ENCODE peak calls at places on chromosomes 11 and 22, in ten cellular contexts. A, F, O, J, H, U, Y, T, V and Z are unnamed samples.

GRCh38 chr11:17286332-17286731 is 9.8 kb downstream of the NUCB2 start:
- DNase-seq in Y (no peak), A (no peak), T (no peak), J (no peak), O (no peak), F (no peak), V (no peak), H (no peak), U (no peak), Z (no peak)

GRCh38 chr22:42111798-42112197 is 18.8 kb downstream of the CYP2D6 start:
- DNase-seq in Y (no peak), O (no peak), H (no peak), F (no peak), A (no peak), U (no peak), T (no peak), V (no peak), J (no peak), Z (no peak)

GRCh38 chr11:118202599-118203422 is 22.0 kb downstream of the JAML start:
- DNase-seq in O (no peak), H (peak; percentile 42), J (no peak), V (no peak), A (no peak), T (no peak), U (no peak), F (no peak), Y (no peak), Z (no peak)

GRCh38 chr22:44360686-44361381 is 48.1 kb upstream of the SHISAL1 start:
- DNase-seq in O (peak; percentile 44), J (peak; percentile 75), H (no peak), T (peak; percentile 94), F (no peak), A (peak; percentile 51), V (no peak), U (no peak), Y (peak; percentile 73), Z (peak; percentile 77)

GRCh38 chr22:40196628-40197027 is 18.9 kb downstream of the TNRC6B start:
- DNase-seq in U (no peak), H (no peak), T (peak; percentile 92), V (no peak), J (peak; percentile 89), F (peak; percentile 59), O (peak; percentile 90), A (no peak), Y (peak; percentile 76), Z (no peak)

GRCh38 chr11:57476883-57477506 is 16.7 kb downstream of the RTN4RL2 start:
- DNase-seq in J (peak; percentile 27), V (peak; percentile 39), H (no peak), U (no peak), A (peak; percentile 59), F (peak; percentile 79), Y (peak; percentile 63), O (no peak), T (peak; percentile 45), Z (no peak)

GRCh38 chr22:35930933-35931332 is 97.7 kb downstream of the RBFOX2 start:
- DNase-seq in A (no peak), V (peak; percentile 57), O (peak; percentile 67), F (peak; percentile 40), U (no peak), H (no peak), Y (peak; percentile 34), J (peak; percentile 77), T (peak; percentile 46), Z (peak; percentile 55)

GRCh38 chr11:122559734-122560382 is 95.7 kb upstream of the UBASH3B start:
- DNase-seq in F (no peak), V (no peak), H (no peak), U (no peak), T (peak; percentile 11), O (peak; percentile 48), A (no peak), Y (no peak), J (no peak), Z (no peak)

GRCh38 chr22:28750471-28750881 is 8.6 kb downstream of the HSCB start:
- DNase-seq in F (no peak), A (no peak), Y (no peak), T (peak; percentile 24), U (no peak), J (peak; percentile 58), H (no peak), O (peak; percentile 72), V (no peak), Z (no peak)

GRCh38 chr22:45867118-45867905 is 109.7 kb downstream of the WNT7B start:
- DNase-seq in U (peak; percentile 44), A (peak; percentile 63), F (peak; percentile 68), T (no peak), J (no peak), V (no peak), O (no peak), Y (no peak), H (no peak), Z (no peak)

GRCh38 chr11:68941324-68942089 is 37.8 kb downstream of the IGHMBP2 start:
- DNase-seq in Y (no peak), V (no peak), U (no peak), J (no peak), A (no peak), O (no peak), H (no peak), T (no peak), F (peak; percentile 13), Z (no peak)

GRCh38 chr11:129995163-129995562 is 7.5 kb downstream of the PRDM10 start:
- DNase-seq in O (no peak), H (no peak), Y (no peak), F (no peak), A (no peak), V (no peak), J (no peak), T (no peak), U (no peak), Z (no peak)

GRCh38 chr11:129989437-129989836 is 13.2 kb downstream of the PRDM10 start:
- DNase-seq in H (no peak), T (no peak), O (no peak), J (no peak), A (no peak), U (no peak), Y (no peak), F (no peak), V (no peak), Z (no peak)

GRCh38 chr11:129987950-129988349 is 14.7 kb downstream of the PRDM10 start:
- DNase-seq in A (no peak), U (no peak), H (no peak), Y (no peak), O (no peak), V (no peak), T (no peak), J (no peak), F (no peak), Z (no peak)

GRCh38 chr11:129996113-129996870 is 6.3 kb downstream of the PRDM10 start:
- DNase-seq in V (peak; percentile 21), O (no peak), T (no peak), J (no peak), H (no peak), A (no peak), U (no peak), Y (no peak), F (no peak), Z (no peak)

GRCh38 chr11:129992161-129992944 is 10.3 kb downstream of the PRDM10 start:
- DNase-seq in O (no peak), U (no peak), F (peak; percentile 62), H (peak; percentile 16), T (peak; percentile 79), V (no peak), A (no peak), J (peak; percentile 36), Y (peak; percentile 65), Z (no peak)
- TF ChIP-seq CTCF in O (peak; percentile 27), U (no peak), F (peak; percentile 30), H (peak; percentile 41), T (peak; percentile 61), V (no peak), A (peak; percentile 46), J (peak; percentile 42), Y (no peak), Z (no peak)

GRCh38 chr11:71502871-71503435 is 24.1 kb upstream of the KRTAP5-7 start:
- DNase-seq in Y (no peak), J (no peak), U (no peak), H (no peak), T (no peak), V (no peak), O (no peak), A (no peak), F (no peak), Z (no peak)
- TF ChIP-seq CTCF in Y (no peak), J (no peak), U (no peak), H (no peak), T (no peak), V (no peak), O (no peak), A (no peak), F (no peak), Z (no peak)

GRCh38 chr22:48944756-48945620 is 882.7 kb downstream of the BRD1 start:
- DNase-seq in V (no peak), Y (no peak), J (no peak), F (no peak), A (no peak), H (no peak), U (no peak), O (no peak), T (no peak), Z (no peak)

GRCh38 chr22:48941903-48942625 is 885.6 kb downstream of the BRD1 start:
- DNase-seq in F (no peak), Y (no peak), O (no peak), T (no peak), A (no peak), H (no peak), U (no peak), V (no peak), J (no peak), Z (no peak)

GRCh38 chr22:48944433-48944755 is 883.3 kb downstream of the BRD1 start:
- DNase-seq in F (no peak), H (no peak), T (no peak), U (no peak), V (no peak), A (no peak), O (no peak), J (no peak), Y (no peak), Z (no peak)

GRCh38 chr22:48942698-48943566 is 884.7 kb downstream of the BRD1 start:
- DNase-seq in A (no peak), U (no peak), T (no peak), Y (no peak), V (no peak), H (no peak), F (no peak), O (no peak), J (no peak), Z (no peak)

GRCh38 chr22:48943567-48944432 is 883.9 kb downstream of the BRD1 start:
- DNase-seq in H (no peak), Y (no peak), T (no peak), O (no peak), A (no peak), F (no peak), U (peak; percentile 40), V (no peak), J (no peak), Z (no peak)
- TF ChIP-seq CTCF in H (no peak), Y (no peak), T (no peak), O (no peak), A (peak; percentile 65), F (no peak), U (peak; percentile 68), V (peak; percentile 34), J (peak; percentile 40), Z (no peak)

DNA sequence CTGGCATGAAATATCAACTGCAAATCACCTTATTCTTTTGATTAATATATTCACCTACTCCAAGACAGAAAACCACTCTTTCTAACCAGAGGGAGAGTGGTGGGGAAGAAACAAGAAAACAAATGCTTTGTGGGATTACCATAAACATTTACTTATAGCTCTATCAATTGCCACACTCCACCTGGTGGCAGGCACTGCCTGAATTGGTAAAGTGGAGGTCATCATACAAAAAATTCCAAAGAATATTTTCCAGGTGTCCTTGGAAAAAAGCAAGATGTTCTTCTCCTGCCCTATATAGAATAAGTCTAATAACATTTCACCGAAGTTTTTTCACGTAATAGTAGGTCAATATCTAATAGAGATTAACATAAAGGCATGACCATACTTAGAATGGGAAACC is 45.3 kb downstream of the PHF21A start:
- DNase-seq in A (no peak), T (peak; percentile 37), F (no peak), O (no peak), J (no peak), U (no peak), H (no peak), V (no peak), Y (no peak), Z (no peak)
- TF ChIP-seq CTCF in A (no peak), T (peak; percentile 65), F (no peak), O (peak; percentile 37), J (peak; percentile 62), U (no peak), H (no peak), V (no peak), Y (no peak), Z (peak; percentile 14)